ENCODE peak calls at places on chromosomes 2 and 18, in four cellular contexts. J is colonic mucosa, D is HCEC 1CT, A is bronchial epithelial cell. B is an unnamed sample.

GRCh38 chr2:189658808-189659207 is 2.5 kb upstream of the ASNSD1 start:
- DNase-seq in D (no peak), A (no peak), J (no peak), B (no peak)

GRCh38 chr2:227529871-227530270 is 57.9 kb downstream of the AGFG1 start:
- DNase-seq in A (no peak), J (no peak), D (no peak), B (no peak)

GRCh38 chr2:203551653-203552250 is 16.7 kb upstream of the RAPH1 start:
- DNase-seq in J (peak), A (peak), D (peak), B (no peak)

GRCh38 chr18:79526468-79527460 is 131.0 kb downstream of the NFATC1 start:
- DNase-seq in D (no peak), J (no peak), A (no peak), B (no peak)

GRCh38 chr2:196233033-196233807 is 61.8 kb upstream of the STK17B start:
- DNase-seq in A (peak), D (peak), J (peak), B (no peak)

GRCh38 chr2:10272464-10272863 is 30.2 kb upstream of the HPCAL1 start:
- DNase-seq in A (no peak), D (no peak), J (no peak), B (no peak)

GRCh38 chr2:55056024-55056521 is 5.8 kb upstream of the RTN4 start:
- DNase-seq in J (no peak), D (no peak), A (no peak), B (no peak)

GRCh38 chr2:26590960-26591618 is 50.1 kb downstream of the CIB4 start:
- DNase-seq in A (no peak), J (no peak), D (no peak), B (no peak)

GRCh38 chr2:229408356-229408755 is 137.3 kb upstream of the PID1 start:
- DNase-seq in A (peak), D (peak), J (peak), B (no peak)